ENCODE peak calls at places on chromosomes 13 and 19, in ten cellular contexts. T, W, J, Y, E, K, U, N, L and X are unnamed samples.

GRCh38 chr13:95660981-95661581 is 15.9 kb upstream of the DNAJC3 start:
- DNase-seq in T (no peak), W (no peak), J (peak; percentile 12), Y (no peak), E (peak; percentile 31), K (no peak), U (peak; percentile 51), N (no peak), L (no peak), X (no peak)

GRCh38 chr19:14871619-14872230 is 14.2 kb downstream of the OR7A17 start:
- DNase-seq in T (no peak), W (no peak), J (peak; percentile 29), Y (no peak), E (peak; percentile 7), K (no peak), U (no peak), N (no peak), L (peak; percentile 2), X (no peak)

GRCh38 chr19:12611361-12611699 is 610 bp downstream of the ZNF791 start:
- DNase-seq in T (peak; percentile 91), W (peak; percentile 77), J (no peak), Y (peak; percentile 74), E (peak; percentile 60), K (peak; percentile 72), U (peak; percentile 70), N (no peak), L (no peak), X (peak; percentile 71)

GRCh38 chr13:51806571-51806970 is 2.6 kb upstream of the DHRS12 start:
- DNase-seq in T (no peak), W (no peak), J (peak; percentile 19), Y (peak; percentile 56), E (no peak), K (no peak), U (no peak), N (no peak), L (no peak), X (peak; percentile 50)

GRCh38 chr19:13022859-13023636 is 27.8 kb downstream of the NFIX start:
- DNase-seq in T (peak; percentile 97), W (peak; percentile 76), J (peak; percentile 71), Y (peak; percentile 68), E (peak; percentile 25), K (peak; percentile 90), U (peak; percentile 79), N (no peak), L (no peak), X (peak; percentile 73)

GRCh38 chr19:56261145-56261544 is 11.4 kb upstream of the EDDM13 start:
- DNase-seq in T (no peak), W (no peak), J (no peak), Y (no peak), E (no peak), K (no peak), U (no peak), N (no peak), L (no peak), X (no peak)

GRCh38 chr19:6228523-6229215 is 51.1 kb downstream of the MLLT1 start:
- DNase-seq in T (no peak), W (no peak), J (no peak), Y (no peak), E (no peak), K (no peak), U (no peak), N (no peak), L (no peak), X (no peak)

GRCh38 chr19:33279430-33280350 is 22.6 kb downstream of the CEBPA start:
- DNase-seq in T (no peak), W (no peak), J (no peak), Y (no peak), E (no peak), K (no peak), U (peak; percentile 74), N (no peak), L (no peak), X (no peak)

GRCh38 chr19:4673216-4673615 is 3.1 kb upstream of the MYDGF start:
- DNase-seq in T (no peak), W (no peak), J (no peak), Y (no peak), E (no peak), K (no peak), U (no peak), N (no peak), L (no peak), X (no peak)

GRCh38 chr19:11496391-11497163 is 9.1 kb downstream of the ZNF653 start:
- DNase-seq in T (peak; percentile 88), W (peak; percentile 76), J (peak; percentile 84), Y (peak; percentile 76), E (peak; percentile 55), K (peak; percentile 63), U (peak; percentile 62), N (peak; percentile 57), L (no peak), X (peak; percentile 31)

GRCh38 chr13:43239441-43239840 is 216.1 kb downstream of the DNAJC15 start:
- DNase-seq in T (no peak), W (no peak), J (no peak), Y (no peak), E (no peak), K (no peak), U (no peak), N (no peak), L (no peak), X (no peak)

GRCh38 chr19:1258161-1258492 is 9.7 kb downstream of the MIDN start:
- DNase-seq in T (no peak), W (no peak), J (no peak), Y (no peak), E (no peak), K (no peak), U (no peak), N (no peak), L (no peak), X (no peak)

GRCh38 chr19:1257475-1258160 is 9.2 kb downstream of the MIDN start:
- DNase-seq in T (no peak), W (no peak), J (no peak), Y (no peak), E (no peak), K (no peak), U (no peak), N (no peak), L (no peak), X (no peak)

GRCh38 chr19:1259206-1259872 is 9.8 kb upstream of the CIRBP start:
- DNase-seq in T (peak; percentile 80), W (peak; percentile 88), J (no peak), Y (peak; percentile 72), E (peak; percentile 25), K (peak; percentile 85), U (peak; percentile 86), N (no peak), L (peak; percentile 73), X (peak; percentile 43)

GRCh38 chr19:1259873-1260748 is 9.0 kb upstream of the CIRBP start:
- DNase-seq in T (peak; percentile 73), W (peak; percentile 63), J (no peak), Y (no peak), E (no peak), K (no peak), U (no peak), N (no peak), L (no peak), X (no peak)

DNA sequence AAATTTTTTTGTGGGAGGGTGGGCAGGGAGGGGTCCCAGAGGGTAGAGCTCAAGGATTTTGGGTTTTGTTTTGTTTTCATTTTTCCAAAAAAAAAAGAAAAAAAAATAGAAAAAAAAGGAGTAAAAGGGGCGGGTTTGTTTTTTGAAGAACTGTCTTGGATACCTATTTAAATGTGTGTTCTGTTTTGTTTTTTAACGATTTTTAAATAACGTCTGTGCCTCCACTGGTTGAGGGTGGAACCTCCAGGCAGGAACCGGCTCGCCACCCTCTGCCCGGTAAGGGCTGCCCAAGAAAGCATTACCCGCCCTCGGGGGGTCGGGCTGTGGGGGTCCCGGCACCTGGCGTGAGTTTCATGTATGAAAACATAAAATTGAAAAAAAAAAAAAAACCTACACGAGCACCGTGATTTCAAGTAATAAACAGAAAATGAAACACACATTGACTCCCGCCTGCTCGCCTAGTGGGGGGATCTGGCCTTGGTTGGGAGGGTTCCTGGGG is 10.4 kb downstream of the MIDN start:
- DNase-seq in T (no peak), W (no peak), J (no peak), Y (no peak), E (no peak), K (no peak), U (no peak), N (no peak), L (no peak), X (no peak)
- H3K4me3 ChIP-seq in T (no peak overlapping the region), W (peak overlapping the region; percentile 13), J (no peak overlapping the region), Y (peak overlapping the region; percentile 26), E (peak overlapping the region; percentile 29), K (peak overlapping the region; percentile 1), U (peak overlapping the region; percentile 21), N (no peak overlapping the region), L (peak overlapping the region; percentile 68), X (peak overlapping the region; percentile 13)

GRCh38 chr19:46999878-47000277 is 19.8 kb upstream of the NPAS1 start:
- DNase-seq in T (no peak), W (no peak), J (no peak), Y (no peak), E (no peak), K (no peak), U (no peak), N (no peak), L (no peak), X (no peak)
- H3K27ac ChIP-seq in T (no peak overlapping the region), W (no peak overlapping the region), J (no peak overlapping the region), Y (no peak overlapping the region), E (no peak overlapping the region), K (no peak overlapping the region), U (no peak overlapping the region), N (no peak overlapping the region), L (no peak overlapping the region), X (no peak overlapping the region)

GRCh38 chr13:99911965-99912566 is 59.5 kb downstream of the ZIC5 start:
- DNase-seq in T (no peak), W (no peak), J (no peak), Y (no peak), E (no peak), K (no peak), U (no peak), N (no peak), L (no peak), X (no peak)

GRCh38 chr13:99919132-99919531 is 52.4 kb downstream of the ZIC5 start:
- DNase-seq in T (no peak), W (no peak), J (no peak), Y (no peak), E (no peak), K (no peak), U (no peak), N (no peak), L (no peak), X (no peak)

GRCh38 chr13:99911069-99911964 is 60.2 kb downstream of the ZIC5 start:
- DNase-seq in T (no peak), W (no peak), J (no peak), Y (no peak), E (no peak), K (no peak), U (no peak), N (no peak), L (no peak), X (no peak)

GRCh38 chr13:99916366-99917103 is 55.0 kb downstream of the ZIC5 start:
- DNase-seq in T (no peak), W (no peak), J (peak; percentile 59), Y (no peak), E (peak; percentile 82), K (no peak), U (peak; percentile 76), N (no peak), L (peak; percentile 31), X (peak; percentile 32)
- TF ChIP-seq EP300 in T (no peak), W (no peak), J (no peak), Y (no peak), E (no peak), K (no peak), U (no peak), N (no peak), L (no peak), X (no peak)

DNA sequence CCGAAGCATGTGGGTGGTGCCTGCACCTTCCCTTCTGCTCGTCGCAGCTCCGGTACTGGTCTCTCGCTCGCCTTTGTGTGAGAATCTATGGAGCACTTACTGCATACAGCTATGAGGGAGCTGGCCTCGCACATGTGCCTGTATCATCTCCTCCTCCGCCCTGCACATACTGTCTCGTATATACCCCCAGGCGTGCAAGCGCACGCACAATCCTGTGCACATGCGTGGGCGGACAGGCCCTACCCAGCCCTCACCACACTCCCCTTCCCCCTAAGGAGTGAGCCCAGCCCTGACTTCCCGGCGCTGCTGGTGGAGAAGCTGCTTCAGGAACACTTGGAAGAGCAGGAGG is 8.7 kb downstream of the PIK3R2 start:
- DNase-seq in T (no peak), W (no peak), J (no peak), Y (no peak), E (no peak), K (peak; percentile 51), U (no peak), N (no peak), L (no peak), X (no peak)
- H3K4me3 ChIP-seq in T (peak overlapping the region; percentile 40), W (peak overlapping the region; percentile 42), J (peak overlapping the region; percentile 23), Y (peak overlapping the region; percentile 48), E (peak overlapping the region; percentile 42), K (peak overlapping the region; percentile 37), U (no peak overlapping the region), N (no peak overlapping the region), L (no peak overlapping the region), X (peak overlapping the region; percentile 16)